ENCODE peak calls at places on chromosome 16, in five cellular contexts. W is lung, G is heart right ventricle, X is uterus, A is OCI-LY7. E is an unnamed sample. For H3K4me1, the result is how much of the 10 kb centered on the place peaks cover.

GRCh38 chr16:3175157-3176153 is 12.5 kb upstream of the OR1F1 start:
- DNase-seq in W (no peak), X (no peak), G (no peak), A (no peak), E (no peak)

GRCh38 chr16:71794018-71794417 is 14.6 kb downstream of the AP1G1 start:
- DNase-seq in G (no peak), X (no peak), A (no peak), W (no peak), E (no peak)

GRCh38 chr16:49350265-49351103 is 23.1 kb upstream of the C16orf78 start:
- DNase-seq in G (peak), W (peak), X (peak), A (peak), E (peak)

GRCh38 chr16:23615805-23616204 is 19.7 kb upstream of the NDUFAB1 start:
- DNase-seq in G (no peak), W (no peak), X (no peak), A (no peak), E (no peak)

GRCh38 chr16:22262460-22262859 is 34.7 kb upstream of the POLR3E start:
- DNase-seq in W (no peak), X (no peak), A (no peak), G (no peak), E (no peak)

GRCh38 chr16:49651226-49651625 is 204.7 kb downstream of the ZNF423 start:
- DNase-seq in X (no peak), G (no peak), W (no peak), A (no peak), E (no peak)

GRCh38 chr16:74898667-74899066 is 86.3 kb downstream of the WDR59 start:
- DNase-seq in X (no peak), A (no peak), G (no peak), W (no peak), E (no peak)

GRCh38 chr16:13923703-13924298 is 3.8 kb downstream of the ERCC4 start:
- DNase-seq in X (no peak), W (no peak), A (peak), G (no peak), E (no peak)

GRCh38 chr16:83967838-83968482 is at the start of gene NECAB2:
- DNase-seq in X (no peak), G (peak), A (peak), W (no peak), E (peak)

GRCh38 chr16:58494981-58495860 is 4.7 kb upstream of the NDRG4 start:
- DNase-seq in A (peak), W (peak), G (peak), X (peak), E (peak)

GRCh38 chr16:68756250-68757051 is 19.4 kb downstream of the CDH1 start:
- DNase-seq in W (peak), A (peak), X (no peak), G (no peak), E (no peak)

GRCh38 chr16:20987049-20987448 is 86.5 kb downstream of the LYRM1 start:
- DNase-seq in W (no peak), A (no peak), G (no peak), X (no peak), E (no peak)

GRCh38 chr16:17237350-17237944 is 233.3 kb downstream of the XYLT1 start:
- DNase-seq in A (no peak), G (no peak), W (no peak), X (no peak), E (no peak)

GRCh38 chr16:212999-213398 is 16.2 kb downstream of the LUC7L start:
- DNase-seq in X (no peak), G (no peak), W (no peak), A (no peak), E (no peak)

GRCh38 chr16:65515193-65515592 is 393.3 kb upstream of the CDH11 start:
- DNase-seq in W (no peak), X (no peak), A (no peak), G (no peak), E (no peak)

GRCh38 chr16:82834156-82834758 is 207.5 kb downstream of the CDH13 start:
- DNase-seq in X (no peak), W (no peak), G (no peak), A (no peak), E (no peak)

GRCh38 chr16:81473066-81473488 is 28.5 kb downstream of the CMIP start:
- DNase-seq in G (no peak), X (no peak), A (no peak), W (no peak), E (no peak)

GRCh38 chr16:66354321-66354854 is 12.1 kb upstream of the CDH5 start:
- DNase-seq in A (no peak), X (no peak), W (no peak), G (no peak), E (no peak)

GRCh38 chr16:55418586-55418985 is 60.4 kb upstream of the MMP2 start:
- DNase-seq in G (no peak), A (no peak), W (no peak), X (no peak), E (no peak)

GRCh38 chr16:51150894-51151320 is at the start of gene SALL1:
- DNase-seq in A (no peak), W (no peak), X (peak), G (no peak), E (no peak)

GRCh38 chr16:27328937-27329336 is 15.2 kb downstream of the IL4R start:
- DNase-seq in G (no peak), W (no peak), X (no peak), A (no peak), E (no peak)

GRCh38 chr16:69936252-69936651 is 14.9 kb upstream of the CLEC18A start:
- DNase-seq in X (no peak), G (no peak), W (no peak), A (no peak), E (no peak)

GRCh38 chr16:2385441-2385840 is 43.8 kb upstream of the CCNF start:
- DNase-seq in G (no peak), W (peak), X (no peak), A (no peak), E (no peak)

GRCh38 chr16:4347765-4348509 is 3.2 kb downstream of the PAM16 start:
- DNase-seq in A (no peak), W (peak), G (no peak), X (no peak), E (no peak)

GRCh38 chr16:47370536-47370935 is 90.3 kb downstream of the ITFG1 start:
- DNase-seq in G (no peak), W (no peak), A (no peak), X (no peak), E (no peak)

GRCh38 chr16:83574388-83574787 is 233.4 kb upstream of the HSBP1 start:
- DNase-seq in G (no peak), X (no peak), W (no peak), A (no peak), E (no peak)

GRCh38 chr16:2981899-2982250 is 1.6 kb upstream of the PKMYT1 start:
- DNase-seq in A (no peak), G (no peak), X (no peak), W (no peak), E (no peak)

GRCh38 chr16:16917201-16917600 is 538.3 kb downstream of the NPIPA7 start:
- DNase-seq in A (no peak), X (no peak), W (no peak), G (no peak), E (no peak)

GRCh38 chr16:68668266-68668665 is 23.2 kb downstream of the CDH3 start:
- DNase-seq in G (no peak), X (no peak), A (no peak), W (no peak), E (no peak)

GRCh38 chr16:48613061-48613957 is 3.3 kb upstream of the N4BP1 start:
- DNase-seq in G (no peak), W (no peak), A (peak), X (no peak), E (peak)

GRCh38 chr16:82340531-82340930 is 170.5 kb upstream of the MPHOSPH6 start:
- DNase-seq in G (no peak), X (no peak), W (no peak), A (no peak), E (no peak)

GRCh38 chr16:56336711-56337110 is 88.6 kb downstream of the AMFR start:
- DNase-seq in X (no peak), W (no peak), G (no peak), A (no peak), E (no peak)

GRCh38 chr16:678858-679807 is 1.1 kb upstream of the STUB1 start:
- DNase-seq in W (peak), X (peak), G (peak), A (peak), E (peak)

GRCh38 chr16:35344012-35344762 is 1884.8 kb downstream of the TP53TG3F start:
- DNase-seq in G (no peak), X (no peak), W (no peak), A (no peak), E (no peak)

GRCh38 chr16:77758508-77758907 is 29.9 kb upstream of the VAT1L start:
- DNase-seq in G (no peak), W (no peak), A (no peak), X (no peak), E (no peak)

GRCh38 chr16:50585331-50585776 is 37.2 kb downstream of the NKD1 start:
- DNase-seq in A (no peak), X (peak), W (peak), G (peak), E (no peak)

GRCh38 chr16:58098207-58099096 is 30.7 kb downstream of the CFAP20 start:
- DNase-seq in W (no peak), A (no peak), G (no peak), X (no peak), E (no peak)

GRCh38 chr16:31202402-31203385 is at the start of gene PYCARD:
- DNase-seq in A (peak), W (peak), G (peak), X (peak), E (peak)

GRCh38 chr16:89484923-89485679 is 5.3 kb downstream of the ANKRD11 start:
- DNase-seq in X (no peak), G (no peak), A (peak), W (no peak), E (peak)
- H3K4me1 ChIP-seq in X (under half), G (half or more), A (half or more), W (under half), E (under half)

DNA sequence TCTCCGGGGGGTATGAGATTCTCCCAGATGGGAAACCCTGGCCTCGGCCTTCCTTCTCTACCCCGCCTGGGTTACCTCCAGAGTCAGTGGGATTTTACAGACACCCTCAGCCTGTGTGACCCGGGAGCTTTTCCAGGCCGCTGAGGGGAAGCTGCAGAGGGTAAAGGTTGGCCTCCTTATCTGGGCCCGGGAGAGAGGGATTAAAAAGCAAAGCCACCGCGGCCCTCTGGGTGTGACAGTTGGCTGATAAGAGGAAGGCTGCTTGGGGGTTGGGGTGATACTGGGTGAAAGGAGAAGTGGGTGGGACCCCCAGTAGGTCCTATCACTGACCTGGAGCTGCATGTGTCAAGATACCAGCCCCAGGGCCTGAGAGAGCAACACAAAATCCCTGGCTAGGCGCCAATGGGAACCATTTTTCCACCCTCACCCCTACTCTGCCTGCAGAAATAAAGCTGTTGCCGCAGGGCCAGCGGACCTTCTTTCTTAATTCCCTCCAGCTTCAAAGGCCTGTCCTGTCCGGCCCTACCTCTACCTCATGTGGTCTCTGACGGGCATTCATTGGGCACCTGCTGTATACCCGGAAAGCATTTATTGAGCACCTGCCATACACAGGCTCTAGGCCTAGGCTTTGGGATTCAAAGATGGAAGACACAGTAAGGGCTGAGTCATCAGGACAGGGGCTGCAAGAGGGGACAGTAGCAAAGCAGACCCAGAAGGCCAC is 77.6 kb upstream of the GSE1 start:
- DNase-seq in A (no peak), G (no peak), X (no peak), W (no peak), E (peak)
- H3K4me1 ChIP-seq in A (under half), G (under half), X (under half), W (under half), E (under half)

GRCh38 chr16:88702364-88703210 is 3.6 kb downstream of the RNF166 start:
- DNase-seq in X (no peak), W (no peak), A (peak), G (no peak), E (no peak)
- H3K4me1 ChIP-seq in X (under half), W (under half), A (half or more), G (half or more), E (under half)

GRCh38 chr16:63904930-63905329 is 1216.9 kb downstream of the CDH11 start:
- DNase-seq in X (no peak), W (no peak), A (no peak), G (no peak), E (no peak)
- H3K4me1 ChIP-seq in X (under half), W (under half), A (under half), G (under half), E (under half)

GRCh38 chr16:73031155-73031866 is 16.6 kb downstream of the ZFHX3 start:
- DNase-seq in W (no peak), G (no peak), A (no peak), X (no peak), E (no peak)
- H3K4me1 ChIP-seq in W (under half), G (half or more), A (under half), X (under half), E (under half)

DNA sequence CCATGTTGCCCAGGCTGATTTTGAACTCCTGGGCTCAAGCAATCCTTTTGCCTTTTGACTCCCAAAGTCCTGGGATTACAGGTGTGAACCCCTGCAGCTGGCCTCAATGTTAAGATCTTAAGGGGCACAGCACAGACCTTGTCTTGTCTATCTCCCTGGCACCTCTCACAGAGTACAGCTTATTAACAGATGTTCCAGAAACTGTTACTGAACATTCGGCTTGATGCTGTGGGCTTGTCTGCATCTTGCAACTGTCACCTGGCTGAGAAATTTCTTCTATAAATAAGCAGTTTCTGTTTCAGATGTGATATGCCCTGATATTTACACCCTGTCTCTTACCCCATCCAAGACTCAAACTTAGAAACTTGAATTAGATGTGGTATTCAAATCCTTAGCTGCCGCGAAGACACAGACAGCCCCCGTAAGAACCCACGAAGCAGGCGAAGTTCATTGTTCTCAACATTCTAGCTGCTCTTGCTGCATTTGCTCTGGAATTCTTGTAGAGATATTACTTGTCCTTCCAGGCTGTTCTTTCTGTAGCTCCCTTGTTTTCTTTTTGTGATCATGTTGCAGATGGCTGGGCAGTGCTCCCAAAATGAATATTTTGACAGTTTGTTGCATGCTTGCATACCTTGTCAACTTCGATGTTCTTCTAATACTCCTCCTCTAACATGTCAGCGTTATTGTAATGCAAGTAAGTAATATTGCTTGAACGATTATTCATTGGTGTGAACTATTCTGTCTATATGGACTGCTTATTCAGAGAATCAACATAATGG is at the start of gene TNFRSF17:
- DNase-seq in G (no peak), W (no peak), X (no peak), A (peak), E (no peak)
- H3K4me1 ChIP-seq in G (under half), W (under half), X (under half), A (half or more), E (under half)

DNA sequence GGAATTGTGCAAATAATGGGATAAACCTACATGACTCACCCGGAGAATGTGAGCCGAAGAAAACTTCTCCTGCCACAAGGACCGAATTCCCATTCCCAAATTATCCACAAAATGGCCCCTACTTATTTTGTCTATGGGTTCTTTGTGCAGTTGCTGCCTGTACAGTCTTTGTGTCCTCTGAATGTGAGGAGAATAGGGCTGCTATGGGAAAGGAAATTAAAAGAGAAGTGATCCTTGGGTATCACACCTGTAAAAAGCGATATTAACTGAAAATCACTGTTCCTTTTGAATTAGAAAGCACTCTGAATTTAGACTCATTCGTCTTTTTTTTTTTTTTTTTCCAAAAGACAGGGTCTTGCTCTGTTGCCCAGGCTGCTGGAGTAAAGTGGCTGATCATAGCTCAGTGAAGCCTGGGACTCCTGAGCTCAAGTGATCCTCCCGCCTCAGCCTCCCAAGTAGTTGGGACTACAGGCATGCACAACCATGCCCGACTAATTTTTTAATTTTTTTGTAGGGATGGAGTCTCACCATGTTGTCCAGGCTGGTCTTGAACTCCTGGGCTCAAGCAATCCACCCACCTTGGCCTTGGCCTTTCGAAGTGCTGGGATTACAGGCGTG is 45.4 kb downstream of the CHD9 start:
- DNase-seq in A (peak), W (no peak), X (no peak), G (no peak), E (no peak)
- H3K4me1 ChIP-seq in A (half or more), W (under half), X (under half), G (half or more), E (under half)

DNA sequence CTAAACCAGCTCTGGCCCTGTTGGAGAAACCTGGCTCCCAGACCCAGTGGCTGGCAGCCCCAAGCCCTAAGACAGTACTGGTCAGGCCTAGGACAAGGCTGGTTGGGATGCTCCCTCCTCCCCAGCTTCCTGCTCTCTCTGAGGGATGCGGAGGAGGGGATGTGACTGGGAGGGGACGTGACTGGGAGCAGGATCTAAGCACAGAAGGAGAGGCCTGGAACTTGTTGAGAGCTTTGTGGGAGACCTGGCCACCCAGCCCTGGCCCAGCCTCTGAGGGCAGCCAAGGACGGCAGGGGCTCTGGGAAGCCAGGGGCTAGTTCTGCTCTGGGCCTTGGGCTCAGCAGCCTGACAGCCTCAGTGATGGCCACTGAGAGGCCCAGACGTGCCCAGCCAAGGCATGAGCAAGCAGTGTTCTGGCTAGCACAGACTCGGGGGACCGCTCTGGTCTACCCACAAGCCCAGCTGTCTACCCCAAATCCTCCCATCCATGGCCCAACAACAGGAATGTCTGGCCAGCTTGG is 22.8 kb downstream of the ATP6V0D1 start:
- DNase-seq in W (no peak), X (peak), G (no peak), A (no peak), E (no peak)
- H3K4me1 ChIP-seq in W (under half), X (under half), G (half or more), A (under half), E (half or more)